ENCODE peak calls at places on chromosome 5, in seven cellular contexts. H is stimulated activated CD4-positive, alpha-beta T cell treated with anti-CD3 and anti-CD28 coated beads, Interleukin-1b, Interleukin-23, amount 100 ng/mL, for 24 hours; Z is naive B cell; C is adrenal gland; D is cardiac muscle cell; N is RKO; L is spleen. T is an unnamed sample.

GRCh38 chr5:14252793-14253192 is 109.7 kb downstream of the TRIO start:
- DNase-seq in H (no peak), Z (no peak), C (no peak), D (no peak), N (no peak), L (no peak), T (no peak)

GRCh38 chr5:135135530-135136201 is 101.6 kb upstream of the PITX1 start:
- DNase-seq in H (no peak), Z (no peak), C (no peak), D (no peak), N (peak), L (no peak), T (peak)

GRCh38 chr5:178312900-178313299 is 80.3 kb upstream of the PHYKPL start:
- DNase-seq in H (no peak), Z (no peak), C (no peak), D (no peak), N (no peak), L (peak), T (no peak)

GRCh38 chr5:8320244-8320643 is 451.3 kb downstream of the MTRR start:
- DNase-seq in H (no peak), Z (no peak), C (no peak), D (no peak), N (no peak), L (no peak), T (no peak)

GRCh38 chr5:145062280-145062679 is 772.9 kb downstream of the PRELID2 start:
- DNase-seq in H (no peak), Z (no peak), C (no peak), D (no peak), N (no peak), L (no peak), T (no peak)

GRCh38 chr5:20556364-20556763 is 568.4 kb upstream of the CDH18 start:
- DNase-seq in H (no peak), Z (no peak), C (no peak), D (no peak), N (peak), L (no peak), T (peak)

GRCh38 chr5:143274952-143275351 is 128.5 kb downstream of the NR3C1 start:
- DNase-seq in H (no peak), Z (no peak), C (no peak), D (no peak), N (no peak), L (no peak), T (no peak)

GRCh38 chr5:41772071-41772470 is 98.2 kb downstream of the OXCT1 start:
- DNase-seq in H (no peak), Z (no peak), C (no peak), D (no peak), N (no peak), L (no peak), T (no peak)

GRCh38 chr5:43078956-43079355 is 38.8 kb upstream of the ANXA2R start:
- DNase-seq in H (no peak), Z (no peak), C (no peak), D (peak), N (no peak), L (no peak), T (peak)

GRCh38 chr5:164345173-164345572 is 839.8 kb downstream of the MAT2B start:
- DNase-seq in H (no peak), Z (no peak), C (no peak), D (peak), N (no peak), L (no peak), T (peak)

GRCh38 chr5:160835818-160836528 is 16.0 kb downstream of the ATP10B start:
- DNase-seq in H (no peak), Z (no peak), C (no peak), D (no peak), N (no peak), L (no peak), T (no peak)

GRCh38 chr5:61931236-61931635 is 374.8 kb upstream of the KIF2A start:
- DNase-seq in H (no peak), Z (no peak), C (no peak), D (no peak), N (no peak), L (no peak), T (no peak)

GRCh38 chr5:1516615-1517601 is 6.9 kb downstream of the LPCAT1 start:
- DNase-seq in H (no peak), Z (no peak), C (peak), D (no peak), N (no peak), L (peak), T (peak)

GRCh38 chr5:37248970-37249819 is at the start of gene CPLANE1:
- DNase-seq in H (peak), Z (peak), C (peak), D (peak), N (peak), L (peak), T (peak)

GRCh38 chr5:86977185-86977584 is 290.5 kb upstream of the RASA1 start:
- DNase-seq in H (no peak), Z (no peak), C (no peak), D (no peak), N (no peak), L (no peak), T (no peak)

GRCh38 chr5:15798006-15798405 is 298.0 kb downstream of the FBXL7 start:
- DNase-seq in H (no peak), Z (no peak), C (no peak), D (no peak), N (no peak), L (no peak), T (no peak)

GRCh38 chr5:109844695-109845094 is 155.0 kb downstream of the MAN2A1 start:
- DNase-seq in H (no peak), Z (no peak), C (no peak), D (no peak), N (no peak), L (no peak), T (no peak)

GRCh38 chr5:172123269-172123692 is 64.7 kb downstream of the STK10 start:
- DNase-seq in H (no peak), Z (no peak), C (peak), D (peak), N (peak), L (no peak), T (peak)

GRCh38 chr5:2297991-2298390 is 415.3 kb upstream of the IRX4 start:
- DNase-seq in H (no peak), Z (no peak), C (no peak), D (no peak), N (no peak), L (no peak), T (no peak)

GRCh38 chr5:157232706-157233105 is 33.2 kb upstream of the CYFIP2 start:
- DNase-seq in H (no peak), Z (no peak), C (no peak), D (no peak), N (no peak), L (no peak), T (peak)

GRCh38 chr5:75707911-75708509 is 9.2 kb downstream of the POC5 start:
- DNase-seq in H (no peak), Z (no peak), C (no peak), D (no peak), N (peak), L (no peak), T (peak)

GRCh38 chr5:167479796-167480195 is 811.6 kb upstream of the WWC1 start:
- DNase-seq in H (no peak), Z (no peak), C (no peak), D (no peak), N (no peak), L (no peak), T (peak)

GRCh38 chr5:172770374-172770674 is 671 bp downstream of the DUSP1 start:
- DNase-seq in H (no peak), Z (peak), C (no peak), D (no peak), N (no peak), L (peak), T (no peak)

GRCh38 chr5:74295141-74295540 is 345.4 kb downstream of the ENC1 start:
- DNase-seq in H (no peak), Z (no peak), C (no peak), D (no peak), N (no peak), L (no peak), T (no peak)

GRCh38 chr5:138981606-138982005 is 106.5 kb upstream of the LRRTM2 start:
- DNase-seq in H (no peak), Z (no peak), C (no peak), D (no peak), N (no peak), L (no peak), T (no peak)

GRCh38 chr5:73142035-73142434 is 21.7 kb downstream of the TMEM171 start:
- DNase-seq in H (no peak), Z (no peak), C (no peak), D (no peak), N (no peak), L (no peak), T (no peak)

GRCh38 chr5:76809141-76809540 is 9.7 kb upstream of the F2RL1 start:
- DNase-seq in H (no peak), Z (no peak), C (no peak), D (no peak), N (no peak), L (no peak), T (no peak)

GRCh38 chr5:14339467-14339866 is 196.3 kb downstream of the TRIO start:
- DNase-seq in H (no peak), Z (no peak), C (peak), D (no peak), N (no peak), L (no peak), T (no peak)

GRCh38 chr5:74464512-74465209 is 175.9 kb downstream of the ENC1 start:
- DNase-seq in H (no peak), Z (no peak), C (no peak), D (no peak), N (no peak), L (no peak), T (no peak)

GRCh38 chr5:124527220-124527991 is 219.0 kb downstream of the ZNF608 start:
- DNase-seq in H (no peak), Z (no peak), C (no peak), D (no peak), N (no peak), L (no peak), T (no peak)

GRCh38 chr5:6780802-6781391 is 67.7 kb downstream of the TENT4A start:
- DNase-seq in H (peak), Z (no peak), C (no peak), D (no peak), N (peak), L (no peak), T (peak)

GRCh38 chr5:131644822-131645221 is 9.8 kb upstream of the RAPGEF6 start:
- DNase-seq in H (no peak), Z (no peak), C (no peak), D (no peak), N (peak), L (no peak), T (no peak)

GRCh38 chr5:124901081-124901480 is 154.6 kb upstream of the ZNF608 start:
- DNase-seq in H (no peak), Z (no peak), C (no peak), D (no peak), N (no peak), L (no peak), T (no peak)

GRCh38 chr5:121325930-121326329 is 525.8 kb upstream of the FTMT start:
- DNase-seq in H (no peak), Z (no peak), C (no peak), D (no peak), N (no peak), L (no peak), T (no peak)

GRCh38 chr5:128559300-128560297 is 21.6 kb upstream of the FBN2 start:
- DNase-seq in H (no peak), Z (no peak), C (no peak), D (no peak), N (no peak), L (no peak), T (no peak)

GRCh38 chr5:167653645-167654106 is 637.8 kb upstream of the WWC1 start:
- DNase-seq in H (no peak), Z (no peak), C (no peak), D (no peak), N (no peak), L (no peak), T (peak)

GRCh38 chr5:81151546-81151945 is 81.6 kb upstream of the CKMT2 start:
- DNase-seq in H (no peak), Z (no peak), C (no peak), D (no peak), N (peak), L (no peak), T (peak)

GRCh38 chr5:113293613-113294340 is 141.0 kb downstream of the TSSK1B start:
- DNase-seq in H (no peak), Z (no peak), C (peak), D (peak), N (no peak), L (no peak), T (peak)

GRCh38 chr5:61523072-61523471 is 191.0 kb downstream of the ZSWIM6 start:
- DNase-seq in H (no peak), Z (no peak), C (no peak), D (no peak), N (no peak), L (no peak), T (no peak)

GRCh38 chr5:32542216-32543059 is 42.9 kb upstream of the SUB1 start:
- DNase-seq in H (no peak), Z (no peak), C (no peak), D (no peak), N (peak), L (no peak), T (peak)

T was measured in A172.